ENCODE peak calls at places on chromosome 14, in ten cellular contexts. U, I, Q, G, R, K, M, A, V and W are unnamed samples.

GRCh38 chr14:105250986-105251385 is 2.7 kb downstream of the BTBD6 start:
- DNase-seq in I (no peak), K (no peak), G (no peak), M (no peak), R (no peak), A (no peak), V (no peak), U (no peak), Q (no peak), W (no peak)

GRCh38 chr14:58362798-58363412 is 32.8 kb upstream of the TOMM20L start:
- DNase-seq in K (no peak), R (no peak), A (peak; percentile 16), G (no peak), M (peak; percentile 37), V (no peak), Q (peak; percentile 15), U (peak; percentile 28), I (no peak), W (no peak)

GRCh38 chr14:50388256-50388931 is 8.3 kb downstream of the CDKL1 start:
- DNase-seq in M (no peak), V (no peak), A (no peak), U (peak; percentile 74), K (no peak), G (peak; percentile 75), R (no peak), Q (peak; percentile 40), I (no peak), W (no peak)

GRCh38 chr14:70785556-70785955 is 23.8 kb downstream of the MAP3K9 start:
- DNase-seq in U (no peak), R (no peak), G (no peak), I (no peak), M (no peak), A (no peak), V (no peak), Q (no peak), K (no peak), W (no peak)

GRCh38 chr14:66403183-66403582 is 83.0 kb upstream of the CCDC196 start:
- DNase-seq in U (peak; percentile 27), I (no peak), M (peak; percentile 61), K (no peak), G (no peak), V (peak; percentile 14), Q (peak; percentile 13), R (no peak), A (peak; percentile 43), W (peak; percentile 9)

GRCh38 chr14:93986972-93987371 is 10.1 kb upstream of the CCDC197 start:
- DNase-seq in R (no peak), Q (no peak), G (no peak), M (no peak), K (no peak), U (no peak), I (no peak), V (no peak), A (no peak), W (no peak)

GRCh38 chr14:59630281-59630963 is 53.8 kb upstream of the CCDC175 start:
- DNase-seq in R (peak; percentile 79), M (no peak), G (no peak), Q (peak; percentile 82), I (no peak), U (no peak), K (no peak), A (no peak), V (no peak), W (peak; percentile 17)

GRCh38 chr14:54446201-54446693 is 5.1 kb upstream of the CNIH1 start:
- DNase-seq in G (peak; percentile 74), U (no peak), Q (no peak), V (no peak), M (peak; percentile 80), A (peak; percentile 38), I (no peak), K (no peak), R (no peak), W (no peak)

GRCh38 chr14:102729825-102730224 is 47.4 kb upstream of the TRAF3 start:
- DNase-seq in V (no peak), I (no peak), K (no peak), M (no peak), Q (no peak), A (no peak), R (no peak), U (no peak), G (no peak), W (no peak)

GRCh38 chr14:33914676-33915516 is 36.0 kb downstream of the EGLN3 start:
- DNase-seq in K (no peak), A (peak; percentile 48), G (no peak), I (peak; percentile 8), M (no peak), U (peak; percentile 86), Q (no peak), V (no peak), R (peak; percentile 79), W (peak; percentile 12)

GRCh38 chr14:50924848-50925247 is 19.4 kb downstream of the PYGL start:
- DNase-seq in V (no peak), Q (no peak), R (no peak), M (peak; percentile 62), U (no peak), K (no peak), I (no peak), G (no peak), A (no peak), W (no peak)

GRCh38 chr14:72810201-72810600 is 83.7 kb downstream of the DPF3 start:
- DNase-seq in K (no peak), M (no peak), Q (no peak), A (no peak), I (no peak), V (no peak), U (no peak), G (no peak), R (no peak), W (no peak)

DNA sequence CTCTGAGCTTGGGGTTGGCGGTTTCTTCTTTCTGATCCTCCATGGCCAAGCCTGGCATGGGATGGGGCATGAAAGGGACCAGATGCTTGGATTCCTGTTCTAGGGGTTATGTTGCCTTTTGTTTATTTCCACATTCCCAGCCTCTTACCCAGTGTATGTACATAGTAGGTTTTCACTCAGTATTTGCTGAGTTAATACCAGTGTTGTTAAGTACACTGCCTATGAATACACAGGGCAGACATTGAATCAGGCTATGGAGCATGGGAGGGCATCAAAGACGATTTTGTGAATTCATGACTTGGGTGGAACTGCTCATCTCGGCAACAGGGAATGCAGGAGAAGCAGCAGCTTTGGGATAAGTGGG is 57.4 kb downstream of the GALNT16 start:
- DNase-seq in K (no peak), R (no peak), M (no peak), G (no peak), I (no peak), Q (no peak), A (no peak), U (no peak), V (no peak), W (no peak)
- H3K4me3 ChIP-seq in K (no peak overlapping the region), R (no peak overlapping the region), M (no peak overlapping the region), G (no peak overlapping the region), I (no peak overlapping the region), Q (no peak overlapping the region), A (no peak overlapping the region), U (no peak overlapping the region), V (no peak overlapping the region), W (no peak overlapping the region)

GRCh38 chr14:20698018-20698329 is 9.4 kb downstream of the ANG start:
- DNase-seq in A (no peak), R (no peak), V (no peak), I (no peak), G (no peak), U (no peak), K (no peak), Q (no peak), M (no peak), W (no peak)
- TF ChIP-seq CTCF in A (no peak), R (no peak), V (no peak), I (no peak), G (no peak), U (no peak), K (no peak), Q (no peak), M (no peak), W (no peak)

DNA sequence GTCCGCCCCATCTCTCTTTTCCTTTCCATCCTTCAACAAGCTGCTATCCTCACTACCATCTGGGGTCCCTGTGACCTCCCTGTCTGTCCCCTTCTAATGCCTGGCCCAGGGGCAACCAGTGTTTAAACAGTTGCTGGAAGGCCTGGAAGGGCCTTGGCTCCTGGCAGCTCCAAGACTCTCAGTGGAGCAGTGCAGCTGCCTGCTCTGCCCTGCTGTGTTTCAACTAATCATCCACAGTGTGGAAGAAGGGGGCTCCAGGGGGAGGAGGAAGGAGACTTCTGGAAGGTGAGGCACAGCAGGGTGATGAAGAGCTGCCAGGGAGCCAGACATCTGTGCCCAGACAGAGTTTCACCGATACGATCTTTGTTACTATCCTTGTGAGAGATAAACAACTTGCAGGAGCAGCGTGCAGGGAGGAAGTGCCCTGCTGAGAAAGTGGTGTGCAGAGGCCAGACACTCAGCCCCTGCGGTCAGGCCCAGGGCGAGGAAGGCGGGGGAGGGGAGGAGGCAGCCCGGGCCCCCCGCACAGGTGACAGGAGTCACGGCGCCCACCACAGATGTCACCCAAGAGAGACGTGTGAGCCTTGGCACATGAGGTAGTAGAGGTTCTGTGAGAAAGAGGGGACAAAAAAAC is 1061.8 kb downstream of the BCL11B start:
- DNase-seq in V (no peak), A (no peak), G (peak; percentile 35), R (no peak), K (no peak), M (peak; percentile 79), I (no peak), U (no peak), Q (no peak), W (no peak)
- H3K4me3 ChIP-seq in V (no peak overlapping the region), A (no peak overlapping the region), G (no peak overlapping the region), R (no peak overlapping the region), K (no peak overlapping the region), M (no peak overlapping the region), I (no peak overlapping the region), U (no peak overlapping the region), Q (no peak overlapping the region), W (no peak overlapping the region)

GRCh38 chr14:23359722-23360447 is 5.1 kb downstream of the EFS start:
- DNase-seq in A (no peak), G (no peak), R (no peak), I (no peak), K (no peak), Q (no peak), M (no peak), U (no peak), V (no peak), W (no peak)

GRCh38 chr14:23361320-23361719 is 3.7 kb downstream of the EFS start:
- DNase-seq in V (no peak), K (no peak), R (no peak), A (peak; percentile 82), Q (no peak), I (peak; percentile 23), U (no peak), G (no peak), M (no peak), W (peak; percentile 39)

GRCh38 chr14:23359167-23359626 is 5.8 kb downstream of the EFS start:
- DNase-seq in K (no peak), G (no peak), U (no peak), Q (no peak), V (no peak), M (no peak), R (no peak), I (no peak), A (no peak), W (no peak)

GRCh38 chr14:23361763-23362162 is 3.2 kb downstream of the EFS start:
- DNase-seq in R (no peak), I (no peak), K (no peak), G (no peak), A (no peak), V (no peak), U (no peak), Q (no peak), M (no peak), W (no peak)

DNA sequence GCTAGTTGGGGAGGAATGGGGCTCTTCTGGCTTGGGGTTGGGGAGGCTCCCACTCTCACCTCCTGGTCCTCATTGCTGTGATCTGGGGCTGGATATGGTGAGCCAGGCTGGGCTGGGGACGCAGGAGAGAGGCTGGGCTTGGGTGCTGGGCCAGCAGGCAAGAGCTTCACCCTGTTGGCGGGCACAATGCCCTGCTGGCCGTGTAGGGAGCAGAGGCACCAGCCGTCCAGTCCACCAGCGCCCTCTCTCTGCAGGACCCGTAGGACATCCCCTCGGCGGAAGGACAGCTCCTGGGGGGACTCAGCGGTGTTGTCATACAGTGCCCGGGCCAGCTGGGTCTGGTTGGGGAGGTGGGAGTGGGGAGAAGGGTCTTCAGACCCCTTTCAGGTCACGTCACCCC is 4.5 kb downstream of the EFS start:
- DNase-seq in R (no peak), G (no peak), A (no peak), I (no peak), Q (peak; percentile 43), M (peak; percentile 11), K (no peak), U (no peak), V (no peak), W (no peak)
- TF ChIP-seq CTCF in R (no peak), G (no peak), A (no peak), I (peak; percentile 12), Q (peak; percentile 28), M (peak; percentile 19), K (no peak), U (no peak), V (peak; percentile 4), W (no peak)